ENCODE peak calls at places on chromosomes 6 and 20, in nine cellular contexts. C is ovary, J is tibial nerve, D is GM12878, S is K562, G is A549, A is stomach, Y is sigmoid colon, T is transverse colon. L is an unnamed sample.

GRCh38 chr6:137951064-137951597 is 84.1 kb downstream of the TNFAIP3 start:
- DNase-seq in Y (no peak), D (no peak), S (no peak), J (no peak), A (no peak), T (no peak), G (no peak), C (no peak), L (no peak)

GRCh38 chr20:57851025-57851682 is 141.3 kb upstream of the PMEPA1 start:
- DNase-seq in Y (peak; percentile 47), S (no peak), C (no peak), A (no peak), J (no peak), T (no peak), D (no peak), G (no peak), L (no peak)

GRCh38 chr20:33827109-33827508 is 16.0 kb downstream of the CHMP4B start:
- DNase-seq in Y (no peak), T (no peak), J (no peak), D (no peak), S (no peak), C (no peak), A (no peak), G (no peak), L (no peak)

GRCh38 chr20:20241966-20242365 is 125.9 kb upstream of the INSM1 start:
- DNase-seq in C (no peak), S (no peak), J (no peak), T (no peak), Y (no peak), G (no peak), D (no peak), A (no peak), L (no peak)

GRCh38 chr6:36975231-36976004 is 10.6 kb downstream of the MTCH1 start:
- DNase-seq in Y (no peak), G (no peak), J (no peak), C (no peak), A (no peak), T (no peak), S (no peak), D (no peak), L (no peak)

GRCh38 chr20:59386819-59387218 is 86.4 kb downstream of the EDN3 start:
- DNase-seq in G (no peak), J (no peak), S (no peak), Y (no peak), A (no peak), T (no peak), C (no peak), D (no peak), L (no peak)

GRCh38 chr20:57259179-57260021 is 7.0 kb downstream of the BMP7 start:
- DNase-seq in T (no peak), J (no peak), S (no peak), A (no peak), D (no peak), Y (no peak), C (no peak), G (no peak), L (no peak)

GRCh38 chr20:44716309-44717106 is 1.3 kb downstream of the CCN5 start:
- DNase-seq in A (no peak), S (no peak), D (no peak), J (no peak), Y (peak; percentile 55), T (no peak), C (peak; percentile 38), G (no peak), L (no peak)

GRCh38 chr6:141956046-141956761 is 176.5 kb upstream of the GJE1 start:
- DNase-seq in J (no peak), Y (no peak), D (no peak), G (no peak), S (no peak), A (no peak), C (no peak), T (no peak), L (no peak)

GRCh38 chr6:33700391-33701050 is 11.0 kb downstream of the UQCC2 start:
- DNase-seq in Y (peak; percentile 70), J (no peak), S (peak; percentile 76), G (peak; percentile 77), A (peak; percentile 82), D (no peak), C (peak; percentile 53), T (peak; percentile 84), L (no peak)

GRCh38 chr6:40779399-40779798 is 192.2 kb upstream of the LRFN2 start:
- DNase-seq in T (no peak), Y (no peak), A (no peak), S (no peak), J (no peak), C (no peak), D (no peak), G (no peak), L (no peak)

GRCh38 chr20:61809006-61809770 is 256.5 kb downstream of the TAF4 start:
- DNase-seq in J (no peak), S (no peak), T (no peak), A (no peak), D (no peak), C (no peak), G (no peak), Y (no peak), L (no peak)

GRCh38 chr6:54285595-54285994 is 22.6 kb upstream of the TINAG start:
- DNase-seq in J (no peak), D (no peak), C (no peak), S (no peak), T (no peak), Y (no peak), A (no peak), G (no peak), L (no peak)

GRCh38 chr6:109455502-109456282 is at the start of gene MICAL1:
- DNase-seq in T (peak; percentile 90), C (peak; percentile 70), S (peak; percentile 89), D (peak; percentile 45), J (peak; percentile 54), G (peak; percentile 33), A (peak; percentile 82), Y (peak; percentile 82), L (no peak)

GRCh38 chr6:168052291-168052891 is 26.6 kb downstream of the FRMD1 start:
- DNase-seq in A (peak; percentile 55), Y (no peak), S (no peak), J (no peak), D (no peak), C (no peak), T (peak; percentile 81), G (no peak), L (no peak)

GRCh38 chr20:19688031-19688806 is 69.8 kb upstream of the RIN2 start:
- DNase-seq in J (peak; percentile 48), T (peak; percentile 78), Y (peak; percentile 76), S (peak; percentile 8), A (peak; percentile 81), C (peak; percentile 55), D (no peak), G (peak; percentile 89), L (peak; percentile 93)

DNA sequence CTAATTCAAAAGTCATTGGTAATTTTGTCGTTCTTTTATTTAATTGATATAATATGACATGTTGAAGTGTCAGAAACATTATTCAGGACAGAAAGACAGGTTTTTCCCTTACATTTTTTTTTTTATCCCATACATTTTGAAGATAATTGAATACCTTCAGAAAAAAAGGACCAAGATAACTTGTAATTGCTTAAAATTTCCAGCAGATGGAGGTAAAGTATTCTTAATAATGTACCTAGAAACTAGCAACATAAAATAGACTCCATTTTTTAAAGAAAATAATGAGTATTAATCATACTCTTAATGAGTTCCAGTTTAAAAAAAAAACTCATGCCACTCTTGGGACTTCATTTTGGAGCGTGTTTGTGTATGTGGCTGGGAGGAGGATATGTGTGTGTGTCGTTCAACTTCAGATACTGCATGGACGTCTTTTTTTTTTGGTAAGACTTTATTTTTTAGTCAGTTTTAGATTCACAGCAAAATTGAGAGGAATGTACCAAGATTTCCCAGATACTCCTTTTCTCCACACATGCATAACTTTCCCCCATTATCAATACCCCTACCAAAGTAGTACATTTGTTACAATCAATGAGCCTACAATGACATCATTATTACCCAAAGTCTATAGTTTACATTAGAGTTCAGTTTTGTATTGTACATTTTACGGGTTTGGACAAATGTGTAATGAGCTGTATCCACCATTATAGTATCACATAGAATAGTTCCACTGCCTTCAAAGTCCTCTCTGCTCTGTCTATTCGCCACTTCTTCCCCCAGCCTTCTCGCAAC is 79.4 kb downstream of the ROS1 start:
- DNase-seq in T (no peak), C (no peak), J (no peak), Y (no peak), G (no peak), D (no peak), S (no peak), A (no peak), L (no peak)
- TF ChIP-seq CTCF in T (peak; percentile 50), C (no peak), J (peak; percentile 45), Y (peak; percentile 18), G (peak; percentile 52), D (peak; percentile 29), S (no peak), A (no peak), L (peak; percentile 20)

GRCh38 chr20:52204136-52204535 is 12.6 kb upstream of the ZFP64 start:
- DNase-seq in Y (no peak), A (no peak), S (peak; percentile 40), J (no peak), G (peak; percentile 32), C (no peak), D (no peak), T (no peak), L (no peak)
- TF ChIP-seq EP300 in Y (no peak), A (no peak), S (no peak), J (no peak), G (no peak), C (no peak), D (no peak), T (no peak), L (no peak)

GRCh38 chr20:24470031-24470781 is 777 bp downstream of the SYNDIG1 start:
- DNase-seq in G (peak; percentile 51), Y (peak; percentile 55), J (no peak), D (no peak), S (no peak), A (no peak), T (no peak), C (no peak), L (no peak)

GRCh38 chr20:24470782-24471582 is 1.6 kb downstream of the SYNDIG1 start:
- DNase-seq in S (no peak), Y (peak; percentile 51), J (no peak), G (peak; percentile 20), A (no peak), C (no peak), T (no peak), D (no peak), L (no peak)

GRCh38 chr20:24469116-24470030 is at the start of gene SYNDIG1:
- DNase-seq in S (no peak), T (no peak), J (no peak), C (no peak), Y (peak; percentile 48), A (no peak), G (peak; percentile 17), D (no peak), L (no peak)

GRCh38 chr20:24465730-24466129 is 3.7 kb upstream of the SYNDIG1 start:
- DNase-seq in T (no peak), C (no peak), Y (peak; percentile 70), D (no peak), S (no peak), G (no peak), J (no peak), A (no peak), L (no peak)

GRCh38 chr20:24468401-24469115 is 871 bp upstream of the SYNDIG1 start:
- DNase-seq in D (no peak), T (no peak), A (no peak), S (no peak), G (no peak), J (no peak), C (no peak), Y (no peak), L (no peak)
- H3K27ac ChIP-seq in D (no peak overlapping the region), T (no peak overlapping the region), A (no peak overlapping the region), S (no peak overlapping the region), G (no peak overlapping the region), J (no peak overlapping the region), C (no peak overlapping the region), Y (no peak overlapping the region), L (no peak overlapping the region)

GRCh38 chr6:35305117-35305516 is 7.5 kb downstream of the DEF6 start:
- DNase-seq in A (no peak), J (no peak), Y (peak; percentile 19), G (peak; percentile 19), S (no peak), D (no peak), T (no peak), C (no peak), L (no peak)
- TF ChIP-seq CTCF in A (no peak), J (no peak), Y (no peak), G (no peak), S (peak; percentile 41), D (no peak), T (no peak), C (no peak), L (no peak)